ENCODE peak calls at places on chromosomes 1 and 21, in five cellular contexts. F is ACHN; U is effector memory CD4-positive, alpha-beta T cell; I is mucosa of descending colon; A is left ventricle myocardium superior. E is an unnamed sample.

GRCh38 chr1:113904292-113904673 is 316 bp downstream of the AP4B1 start:
- DNase-seq in F (no peak), U (no peak), I (no peak), A (no peak), E (no peak)

GRCh38 chr1:236009857-236010256 is 55.0 kb downstream of the NID1 start:
- DNase-seq in F (no peak), U (no peak), I (no peak), A (no peak), E (no peak)

GRCh38 chr1:30920827-30921226 is 12.3 kb upstream of the SDC3 start:
- DNase-seq in F (no peak), U (no peak), I (no peak), A (no peak), E (no peak)

GRCh38 chr1:207925210-207925609 is 14.3 kb upstream of the CD34 start:
- DNase-seq in F (no peak), U (no peak), I (peak; percentile 48), A (peak; percentile 72), E (peak; percentile 82)

GRCh38 chr1:175192111-175192629 is 406 bp downstream of the KIAA0040 start:
- DNase-seq in F (peak; percentile 17), U (no peak), I (peak; percentile 71), A (peak; percentile 69), E (peak; percentile 73)

GRCh38 chr21:44871576-44872265 is 1.8 kb downstream of the PTTG1IP start:
- DNase-seq in F (peak; percentile 48), U (no peak), I (peak; percentile 63), A (peak; percentile 51), E (peak; percentile 54)

GRCh38 chr1:186605762-186606350 is 74.4 kb downstream of the PTGS2 start:
- DNase-seq in F (peak; percentile 37), U (no peak), I (no peak), A (no peak), E (peak; percentile 48)

GRCh38 chr1:242568666-242569065 is 44.2 kb upstream of the PLD5 start:
- DNase-seq in F (no peak), U (no peak), I (no peak), A (no peak), E (no peak)

GRCh38 chr1:20233866-20234265 is 47.5 kb upstream of the PLA2G2C start:
- DNase-seq in F (no peak), U (no peak), I (no peak), A (no peak), E (no peak)

GRCh38 chr1:52579415-52579814 is 22.8 kb upstream of the GPX7 start:
- DNase-seq in F (no peak), U (no peak), I (no peak), A (no peak), E (no peak)

GRCh38 chr1:97870574-97870973 is 50.3 kb downstream of the DPYD start:
- DNase-seq in F (no peak), U (no peak), I (no peak), A (no peak), E (no peak)

GRCh38 chr1:28921286-28921869 is 7.0 kb downstream of the EPB41 start:
- DNase-seq in F (no peak), U (no peak), I (no peak), A (no peak), E (no peak)

GRCh38 chr1:65069186-65069585 is 78.8 kb upstream of the AK4 start:
- DNase-seq in F (no peak), U (no peak), I (peak; percentile 50), A (no peak), E (peak; percentile 53)

GRCh38 chr1:1282998-1283397 is 2.8 kb downstream of the SCNN1D start:
- DNase-seq in F (no peak), U (no peak), I (no peak), A (no peak), E (no peak)

GRCh38 chr1:20112279-20113000 is 6.9 kb downstream of the PLA2G2D start:
- DNase-seq in F (peak; percentile 4), U (no peak), I (no peak), A (no peak), E (no peak)

GRCh38 chr1:19651141-19651737 is 7.1 kb downstream of the NBL1 start:
- DNase-seq in F (no peak), U (no peak), I (no peak), A (peak; percentile 78), E (peak; percentile 74)

GRCh38 chr1:28122183-28122582 is 33.8 kb upstream of the EYA3 start:
- DNase-seq in F (no peak), U (no peak), I (no peak), A (no peak), E (no peak)

GRCh38 chr1:230749635-230750034 is 2.4 kb downstream of the CAPN9 start:
- DNase-seq in F (no peak), U (no peak), I (no peak), A (no peak), E (no peak)